ENCODE peak calls at places on chromosomes 3 and 15, in five cellular contexts. J, M, F, A and E are unnamed samples.
A peak's percentile ranks its signal among the peaks of the same experiment; 100 is the strongest.

GRCh38 chr3:45760878-45761711 is 35.2 kb downstream of the SLC6A20 start:
- DNase-seq in J (peak; percentile 39), M (peak; percentile 87), F (peak; percentile 64), A (peak; percentile 5), E (peak; percentile 87)

GRCh38 chr3:46931631-46932441 is 44.7 kb downstream of the CCDC12 start:
- DNase-seq in J (peak; percentile 80), M (no peak), F (peak; percentile 35), A (peak; percentile 57), E (peak; percentile 43)

GRCh38 chr3:53254190-53254809 is 1.5 kb downstream of the TKT start:
- DNase-seq in J (no peak), M (peak; percentile 17), F (no peak), A (no peak), E (no peak)

GRCh38 chr3:184874709-184875644 is 63.0 kb downstream of the VPS8 start:
- DNase-seq in J (peak; percentile 27), M (peak; percentile 31), F (peak; percentile 14), A (no peak), E (peak; percentile 47)

GRCh38 chr3:195286115-195286872 is 15.3 kb upstream of the XXYLT1 start:
- DNase-seq in J (no peak), M (no peak), F (no peak), A (no peak), E (no peak)

GRCh38 chr3:177475266-177475665 is 278.0 kb upstream of the TBL1XR1 start:
- DNase-seq in J (peak; percentile 64), M (no peak), F (no peak), A (no peak), E (no peak)

GRCh38 chr3:114290911-114291901 is 2.6 kb upstream of the TIGIT start:
- DNase-seq in J (peak; percentile 54), M (peak; percentile 74), F (peak; percentile 66), A (peak; percentile 79), E (peak; percentile 70)

GRCh38 chr3:141875893-141876380 is 506 bp upstream of the ATP1B3 start:
- DNase-seq in J (no peak), M (peak; percentile 45), F (peak; percentile 81), A (no peak), E (peak; percentile 72)

GRCh38 chr3:99551520-99551919 is 86.9 kb upstream of the COL8A1 start:
- DNase-seq in J (peak; percentile 15), M (no peak), F (peak; percentile 4), A (no peak), E (no peak)

GRCh38 chr3:192487032-192487431 is 240.3 kb downstream of the FGF12 start:
- DNase-seq in J (no peak), M (no peak), F (no peak), A (no peak), E (no peak)

GRCh38 chr3:107816082-107816481 is 274.7 kb downstream of the CD47 start:
- DNase-seq in J (no peak), M (no peak), F (no peak), A (no peak), E (no peak)

GRCh38 chr3:113825090-113825489 is 13.5 kb upstream of the GRAMD1C start:
- DNase-seq in J (no peak), M (peak; percentile 9), F (peak; percentile 42), A (peak; percentile 86), E (peak; percentile 22)

GRCh38 chr3:112233083-112233482 is 60.9 kb downstream of the SLC9C1 start:
- DNase-seq in J (no peak), M (no peak), F (no peak), A (no peak), E (no peak)

GRCh38 chr3:112230033-112230432 is 64.0 kb downstream of the SLC9C1 start:
- DNase-seq in J (no peak), M (no peak), F (no peak), A (no peak), E (no peak)

GRCh38 chr3:112231727-112232126 is 62.3 kb downstream of the SLC9C1 start:
- DNase-seq in J (no peak), M (no peak), F (no peak), A (no peak), E (no peak)

GRCh38 chr3:112228786-112229185 is 65.2 kb downstream of the SLC9C1 start:
- DNase-seq in J (no peak), M (no peak), F (no peak), A (no peak), E (no peak)
- TF ChIP-seq CHD2 in J (no peak), M (no peak), F (no peak), A (no peak), E (no peak)

DNA sequence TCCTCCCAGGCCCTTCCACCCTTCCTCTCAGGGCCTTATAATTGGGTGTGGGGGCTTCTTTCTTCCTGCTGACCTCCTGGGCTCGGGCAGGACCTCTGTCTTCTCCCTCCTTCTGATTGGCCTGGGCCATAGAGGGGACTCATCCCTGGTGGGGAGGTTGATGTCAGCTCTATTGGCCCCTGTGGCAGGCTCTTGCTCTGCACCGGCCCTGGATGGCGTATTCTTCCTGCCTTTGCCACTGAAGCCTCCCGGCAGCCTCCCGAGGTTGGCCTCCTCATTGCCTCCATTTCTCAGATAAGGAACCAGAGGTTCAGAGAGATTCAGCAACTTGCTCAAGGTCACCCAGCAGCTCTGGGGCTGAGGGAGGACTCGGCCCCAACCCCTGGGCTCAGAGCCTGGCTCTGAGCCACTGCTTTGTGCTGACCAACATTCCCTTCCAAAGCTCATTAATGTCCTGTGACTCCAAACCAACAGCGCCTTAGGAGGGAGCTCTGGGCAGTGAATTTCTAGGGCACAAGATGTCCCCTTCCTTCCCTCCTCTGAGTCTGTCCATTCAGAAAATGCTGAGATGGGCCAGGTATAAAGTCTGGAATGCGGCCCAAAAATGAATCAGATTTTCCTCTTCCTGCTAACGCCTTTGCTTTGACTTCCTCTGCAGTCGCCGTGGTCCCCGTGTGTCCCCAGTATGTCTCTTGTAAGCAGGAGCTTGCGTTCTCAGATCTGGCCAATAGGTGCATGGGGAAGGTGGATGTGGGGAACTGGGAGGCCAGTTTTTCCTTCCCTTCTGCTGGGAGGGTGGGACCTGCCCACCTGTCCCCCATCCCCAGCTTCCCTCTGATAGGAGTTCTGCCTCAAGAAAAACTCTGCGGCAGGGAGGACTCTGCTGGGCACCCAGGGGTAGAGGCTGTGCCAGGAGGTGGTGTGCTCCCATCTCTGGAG is 74.2 kb downstream of the HMCES start:
- DNase-seq in J (no peak), M (no peak), F (no peak), A (no peak), E (no peak)
- TF ChIP-seq CHD2 in J (no peak), M (no peak), F (no peak), A (no peak), E (no peak)

GRCh38 chr3:121883507-121883906 is 10.7 kb upstream of the SLC15A2 start:
- DNase-seq in J (peak; percentile 35), M (peak; percentile 10), F (peak; percentile 35), A (no peak), E (peak; percentile 11)
- TF ChIP-seq CHD2 in J (no peak), M (no peak), F (no peak), A (no peak), E (no peak)

GRCh38 chr15:65062726-65063125 is 5.1 kb downstream of the RASL12 start:
- DNase-seq in J (no peak), M (no peak), F (no peak), A (no peak), E (no peak)

GRCh38 chr15:65059369-65059750 is 8.4 kb downstream of the RASL12 start:
- DNase-seq in J (no peak), M (no peak), F (no peak), A (no peak), E (peak; percentile 6)

GRCh38 chr15:65060641-65061397 is 7.0 kb downstream of the RASL12 start:
- DNase-seq in J (no peak), M (no peak), F (no peak), A (no peak), E (no peak)

GRCh38 chr15:65059931-65060596 is 7.7 kb downstream of the RASL12 start:
- DNase-seq in J (no peak), M (no peak), F (no peak), A (no peak), E (no peak)

DNA sequence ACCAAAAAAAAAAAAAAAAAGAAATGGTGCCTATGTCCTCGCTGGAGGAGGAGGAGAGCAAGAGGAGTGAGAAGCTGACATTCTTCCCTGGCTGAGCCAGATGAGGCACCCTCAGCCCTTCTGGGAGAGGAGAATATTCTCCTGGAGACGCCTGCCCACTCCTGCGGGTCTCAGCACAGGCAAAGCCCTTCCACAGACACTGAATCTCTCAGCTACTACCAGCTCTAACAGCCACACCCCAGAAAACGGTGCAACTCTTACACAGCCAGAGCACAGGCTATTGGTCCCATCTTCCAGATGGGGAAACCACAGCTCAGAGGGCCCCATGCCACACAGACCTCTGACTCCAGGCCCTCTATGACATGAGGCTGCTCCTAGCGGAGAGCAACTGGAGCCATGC is 5.7 kb downstream of the RASL12 start:
- DNase-seq in J (no peak), M (no peak), F (no peak), A (no peak), E (no peak)
- TF ChIP-seq CHD2 in J (no peak), M (no peak), F (no peak), A (no peak), E (no peak)

GRCh38 chr3:127679534-127680145 is 6.9 kb downstream of the ABTB1 start:
- DNase-seq in J (no peak), M (no peak), F (no peak), A (no peak), E (no peak)

GRCh38 chr3:127678611-127679533 is 6.1 kb downstream of the ABTB1 start:
- DNase-seq in J (no peak), M (no peak), F (no peak), A (no peak), E (no peak)

GRCh38 chr3:127680146-127680661 is 7.5 kb downstream of the ABTB1 start:
- DNase-seq in J (no peak), M (no peak), F (no peak), A (no peak), E (no peak)

GRCh38 chr3:127682576-127682975 is 9.8 kb downstream of the ABTB1 start:
- DNase-seq in J (no peak), M (no peak), F (no peak), A (no peak), E (no peak)

GRCh38 chr3:127680790-127681189 is 8.0 kb downstream of the ABTB1 start:
- DNase-seq in J (no peak), M (no peak), F (no peak), A (no peak), E (no peak)
- TF ChIP-seq CHD2 in J (no peak), M (no peak), F (no peak), A (no peak), E (no peak)

DNA sequence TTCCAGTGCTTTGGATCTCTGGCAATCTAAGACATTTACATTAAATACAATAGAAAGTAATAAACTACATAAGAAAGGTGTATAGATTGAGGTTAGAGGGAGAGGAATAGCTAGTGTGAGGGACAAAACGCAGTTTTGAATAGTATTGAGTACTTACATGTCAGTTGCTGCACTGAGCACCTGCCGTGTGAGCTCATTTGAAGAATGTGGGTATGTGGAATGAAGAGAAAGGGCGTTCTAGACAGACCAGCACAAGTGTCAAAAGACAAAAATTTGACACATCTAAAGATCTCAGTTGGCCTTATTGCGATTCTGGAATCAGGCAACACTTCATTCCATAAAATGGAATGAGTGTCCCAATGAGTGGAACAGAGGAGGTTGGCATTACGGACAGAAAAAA is 769 bp upstream of the ICE2 start:
- DNase-seq in J (no peak), M (no peak), F (no peak), A (peak; percentile 15), E (no peak)
- TF ChIP-seq CHD2 in J (no peak), M (no peak), F (no peak), A (no peak), E (no peak)